ENCODE peak calls at places on chromosome 19, in seven cellular contexts. One of them, this sample, is unnamed.

GRCh38 chr19:49855676-49856573 is 5.0 kb downstream of the PTOV1 start:
- DNase-seq in GF-D8: no peak
- DNase-seq in neural progenitor cell: no peak
- DNase-seq in T-helper 2 cell: no peak
- DNase-seq in anterior cingulate cortex: no peak
- DNase-seq in neural crest cell: no peak
- DNase-seq in HuH-7.5: peak
- DNase-seq in this sample: no peak

GRCh38 chr19:46495789-46496099 is at the start of gene PNMA8B:
- DNase-seq in GF-D8: no peak
- DNase-seq in neural progenitor cell: peak
- DNase-seq in T-helper 2 cell: no peak
- DNase-seq in anterior cingulate cortex: peak
- DNase-seq in neural crest cell: peak
- DNase-seq in HuH-7.5: no peak
- DNase-seq in this sample: peak

GRCh38 chr19:35963514-35963913 is 27.3 kb downstream of the LRFN3 start:
- DNase-seq in GF-D8: no peak
- DNase-seq in neural progenitor cell: peak
- DNase-seq in T-helper 2 cell: no peak
- DNase-seq in anterior cingulate cortex: no peak
- DNase-seq in neural crest cell: peak
- DNase-seq in HuH-7.5: peak
- DNase-seq in this sample: no peak

GRCh38 chr19:58581227-58582141 is 8.3 kb upstream of the MZF1 start:
- DNase-seq in GF-D8: no peak
- DNase-seq in neural progenitor cell: peak
- DNase-seq in T-helper 2 cell: peak
- DNase-seq in anterior cingulate cortex: no peak
- DNase-seq in neural crest cell: peak
- DNase-seq in HuH-7.5: no peak
- DNase-seq in this sample: no peak

GRCh38 chr19:12194827-12195500 is 32.1 kb downstream of the ZNF136 start:
- DNase-seq in GF-D8: no peak
- DNase-seq in neural progenitor cell: no peak
- DNase-seq in T-helper 2 cell: peak
- DNase-seq in anterior cingulate cortex: peak
- DNase-seq in neural crest cell: no peak
- DNase-seq in HuH-7.5: no peak
- DNase-seq in this sample: no peak

GRCh38 chr19:29663861-29664752 is 1.2 kb upstream of the PLEKHF1 start:
- DNase-seq in GF-D8: peak
- DNase-seq in neural progenitor cell: no peak
- DNase-seq in T-helper 2 cell: no peak
- DNase-seq in anterior cingulate cortex: no peak
- DNase-seq in neural crest cell: no peak
- DNase-seq in HuH-7.5: no peak
- DNase-seq in this sample: no peak

GRCh38 chr19:6217752-6218403 is 61.9 kb downstream of the MLLT1 start:
- DNase-seq in GF-D8: no peak
- DNase-seq in neural progenitor cell: no peak
- DNase-seq in T-helper 2 cell: no peak
- DNase-seq in anterior cingulate cortex: no peak
- DNase-seq in neural crest cell: no peak
- DNase-seq in HuH-7.5: no peak
- DNase-seq in this sample: no peak

GRCh38 chr19:1244693-1245451 is 3.3 kb downstream of the ATP5F1D start:
- DNase-seq in GF-D8: no peak
- DNase-seq in neural progenitor cell: no peak
- DNase-seq in T-helper 2 cell: no peak
- DNase-seq in anterior cingulate cortex: no peak
- DNase-seq in neural crest cell: no peak
- DNase-seq in HuH-7.5: peak
- DNase-seq in this sample: no peak

GRCh38 chr19:55373993-55374757 is 2.5 kb upstream of the TMEM190 start:
- DNase-seq in GF-D8: no peak
- DNase-seq in neural progenitor cell: peak
- DNase-seq in T-helper 2 cell: no peak
- DNase-seq in anterior cingulate cortex: no peak
- DNase-seq in neural crest cell: no peak
- DNase-seq in HuH-7.5: peak
- DNase-seq in this sample: no peak

GRCh38 chr19:2273356-2274184 is 8.4 kb downstream of the PEAK3 start:
- DNase-seq in GF-D8: peak
- DNase-seq in neural progenitor cell: peak
- DNase-seq in T-helper 2 cell: peak
- DNase-seq in anterior cingulate cortex: no peak
- DNase-seq in neural crest cell: peak
- DNase-seq in HuH-7.5: peak
- DNase-seq in this sample: no peak

GRCh38 chr19:32421589-32422361 is 16.2 kb downstream of the DPY19L3 start:
- DNase-seq in GF-D8: peak
- DNase-seq in neural progenitor cell: no peak
- DNase-seq in T-helper 2 cell: no peak
- DNase-seq in anterior cingulate cortex: no peak
- DNase-seq in neural crest cell: no peak
- DNase-seq in HuH-7.5: no peak
- DNase-seq in this sample: no peak

GRCh38 chr19:4712771-4713170 is 10.9 kb downstream of the DPP9 start:
- DNase-seq in GF-D8: no peak
- DNase-seq in neural progenitor cell: no peak
- DNase-seq in T-helper 2 cell: no peak
- DNase-seq in anterior cingulate cortex: no peak
- DNase-seq in neural crest cell: no peak
- DNase-seq in HuH-7.5: no peak
- DNase-seq in this sample: no peak

GRCh38 chr19:18650468-18651001 is 13.7 kb downstream of the KLHL26 start:
- DNase-seq in GF-D8: no peak
- DNase-seq in neural progenitor cell: peak
- DNase-seq in T-helper 2 cell: no peak
- DNase-seq in anterior cingulate cortex: no peak
- DNase-seq in neural crest cell: no peak
- DNase-seq in HuH-7.5: no peak
- DNase-seq in this sample: no peak

GRCh38 chr19:51599084-51599483 is 28.0 kb downstream of the ZNF175 start:
- DNase-seq in GF-D8: no peak
- DNase-seq in neural progenitor cell: no peak
- DNase-seq in T-helper 2 cell: no peak
- DNase-seq in anterior cingulate cortex: no peak
- DNase-seq in neural crest cell: no peak
- DNase-seq in HuH-7.5: no peak
- DNase-seq in this sample: no peak

This sample was measured in DMS 273 treated with DMSO at 0.1 percent for 48 hours.